ENCODE peak calls at places on chromosomes 16 and 17, in nine cellular contexts. W is mucosa of descending colon; V is HuH-7; I is kidney epithelial cell; C is stimulated activated CD4-positive, alpha-beta T cell treated with anti-CD3 and anti-CD28 coated beads, Interleukin-2, amount 100 ng/mL, for 48 hours; P is HTR-8/SVneo; Y is mesendoderm; M is activated CD4-positive, CD25-positive, alpha-beta regulatory T cell; K is iPS DF 19.7. E is an unnamed sample.
A peak's percentile ranks its signal among the peaks of the same experiment; 100 is the strongest.

GRCh38 chr16:90078594-90078895 is 1.4 kb upstream of the PRDM7 start:
- DNase-seq in W (no peak), V (no peak), I (no peak), C (no peak), P (no peak), Y (no peak), M (no peak), K (no peak), E (no peak)

GRCh38 chr17:62700964-62701705 is 73.7 kb downstream of the MRC2 start:
- DNase-seq in W (no peak), V (no peak), I (no peak), C (no peak), P (no peak), Y (no peak), M (no peak), K (no peak), E (no peak)

GRCh38 chr17:75102385-75102821 is 7.4 kb upstream of the ARMC7 start:
- DNase-seq in W (no peak), V (no peak), I (no peak), C (no peak), P (no peak), Y (no peak), M (no peak), K (no peak), E (no peak)

GRCh38 chr17:4949321-4950074 is 1.2 kb upstream of the PFN1 start:
- DNase-seq in W (peak; percentile 94), V (peak; percentile 81), I (no peak), C (peak; percentile 65), P (no peak), Y (peak; percentile 90), M (peak; percentile 61), K (no peak), E (peak; percentile 61)

GRCh38 chr16:69190598-69190997 is 3.6 kb downstream of the SNTB2 start:
- DNase-seq in W (no peak), V (no peak), I (no peak), C (no peak), P (no peak), Y (no peak), M (no peak), K (no peak), E (no peak)

GRCh38 chr16:9522589-9522988 is 431.1 kb downstream of the HAPSTR1 start:
- DNase-seq in W (no peak), V (no peak), I (no peak), C (no peak), P (no peak), Y (peak; percentile 83), M (no peak), K (no peak), E (no peak)

GRCh38 chr16:19810817-19811731 is 73.6 kb downstream of the GPRC5B start:
- DNase-seq in W (no peak), V (no peak), I (peak; percentile 79), C (no peak), P (peak; percentile 55), Y (no peak), M (no peak), K (no peak), E (no peak)

GRCh38 chr16:26186221-26186620 is 494.5 kb downstream of the HS3ST4 start:
- DNase-seq in W (no peak), V (no peak), I (no peak), C (no peak), P (no peak), Y (no peak), M (no peak), K (no peak), E (peak; percentile 58)

GRCh38 chr16:52229471-52229870 is 317.5 kb downstream of the TOX3 start:
- DNase-seq in W (no peak), V (no peak), I (no peak), C (no peak), P (no peak), Y (no peak), M (no peak), K (no peak), E (no peak)

GRCh38 chr16:17921357-17921978 is 415.1 kb downstream of the NPIPA8 start:
- DNase-seq in W (peak; percentile 74), V (peak; percentile 37), I (no peak), C (peak; percentile 54), P (no peak), Y (peak; percentile 62), M (peak; percentile 8), K (peak; percentile 23), E (no peak)

GRCh38 chr17:80058311-80058955 is 22.0 kb downstream of the CCDC40 start:
- DNase-seq in W (no peak), V (no peak), I (no peak), C (no peak), P (no peak), Y (no peak), M (no peak), K (no peak), E (no peak)

GRCh38 chr17:9792181-9792840 is 919 bp upstream of the DHRS7C start:
- DNase-seq in W (no peak), V (no peak), I (no peak), C (no peak), P (no peak), Y (no peak), M (no peak), K (no peak), E (no peak)

GRCh38 chr16:25256821-25257503 is 683 bp downstream of the ZKSCAN2 start:
- DNase-seq in W (peak; percentile 45), V (peak; percentile 34), I (peak; percentile 47), C (peak; percentile 3), P (peak; percentile 17), Y (no peak), M (no peak), K (no peak), E (peak; percentile 22)

GRCh38 chr16:87791295-87792204 is 25.8 kb upstream of the KLHDC4 start:
- DNase-seq in W (no peak), V (no peak), I (no peak), C (no peak), P (no peak), Y (no peak), M (no peak), K (no peak), E (peak; percentile 31)

GRCh38 chr16:3091551-3091950 is 7.5 kb downstream of the ZSCAN10 start:
- DNase-seq in W (no peak), V (no peak), I (no peak), C (no peak), P (no peak), Y (no peak), M (no peak), K (no peak), E (no peak)

GRCh38 chr17:6793748-6794493 is 17.9 kb downstream of the FBXO39 start:
- DNase-seq in W (no peak), V (no peak), I (no peak), C (no peak), P (no peak), Y (no peak), M (no peak), K (no peak), E (no peak)

GRCh38 chr17:17809527-17810373 is 27.0 kb downstream of the SREBF1 start:
- DNase-seq in W (peak; percentile 55), V (no peak), I (no peak), C (no peak), P (no peak), Y (peak; percentile 93), M (no peak), K (no peak), E (peak; percentile 57)

GRCh38 chr16:86308514-86308913 is 201.8 kb upstream of the FOXF1 start:
- DNase-seq in W (no peak), V (no peak), I (no peak), C (no peak), P (no peak), Y (no peak), M (no peak), K (no peak), E (no peak)

GRCh38 chr17:36030949-36031348 is 13.2 kb upstream of the CCL23 start:
- DNase-seq in W (no peak), V (no peak), I (no peak), C (no peak), P (no peak), Y (no peak), M (no peak), K (no peak), E (no peak)